ENCODE peak calls at places on chromosomes 16 and 17, in nine cellular contexts. K, Q, O, Z, G, L, E, Y and C are unnamed samples.

GRCh38 chr17:55830699-55831098 is 79.8 kb downstream of the PCTP start:
- DNase-seq in K (no peak), Q (no peak), O (no peak), Z (no peak), G (no peak), L (no peak), E (no peak), Y (no peak), C (no peak)

GRCh38 chr17:283911-284675 is 68.5 kb downstream of the RPH3AL start:
- DNase-seq in K (no peak), Q (no peak), O (no peak), Z (no peak), G (no peak), L (no peak), E (no peak), Y (no peak), C (no peak)

GRCh38 chr16:68345351-68345810 is 34.6 kb downstream of the PRMT7 start:
- DNase-seq in K (no peak), Q (no peak), O (no peak), Z (no peak), G (no peak), L (no peak), E (no peak), Y (no peak), C (no peak)

GRCh38 chr17:50187741-50188520 is 13.5 kb downstream of the COL1A1 start:
- DNase-seq in K (no peak), Q (peak; percentile 90), O (no peak), Z (no peak), G (no peak), L (no peak), E (no peak), Y (no peak), C (peak; percentile 67)

GRCh38 chr16:70577256-70577698 is 53.7 kb downstream of the SF3B3 start:
- DNase-seq in K (no peak), Q (peak; percentile 80), O (no peak), Z (no peak), G (peak; percentile 46), L (no peak), E (no peak), Y (no peak), C (peak; percentile 94)

GRCh38 chr16:86330906-86331305 is 179.4 kb upstream of the FOXF1 start:
- DNase-seq in K (no peak), Q (no peak), O (no peak), Z (no peak), G (no peak), L (no peak), E (no peak), Y (no peak), C (no peak)

GRCh38 chr16:3456374-3456773 is 12.9 kb downstream of the NAA60 start:
- DNase-seq in K (no peak), Q (peak; percentile 64), O (no peak), Z (no peak), G (peak; percentile 49), L (no peak), E (no peak), Y (no peak), C (peak; percentile 46)

GRCh38 chr17:73429440-73430164 is 117.8 kb upstream of the CDC42EP4 start:
- DNase-seq in K (peak; percentile 79), Q (peak; percentile 63), O (peak; percentile 88), Z (peak; percentile 91), G (peak; percentile 58), L (peak; percentile 83), E (peak; percentile 92), Y (peak; percentile 97), C (peak; percentile 90)

GRCh38 chr16:27228621-27229501 is 25.5 kb downstream of the KDM8 start:
- DNase-seq in K (no peak), Q (no peak), O (no peak), Z (no peak), G (no peak), L (no peak), E (no peak), Y (no peak), C (no peak)

GRCh38 chr16:11783319-11784047 is 13.6 kb downstream of the ZC3H7A start:
- DNase-seq in K (peak; percentile 53), Q (peak; percentile 76), O (no peak), Z (no peak), G (peak; percentile 88), L (peak; percentile 39), E (no peak), Y (no peak), C (no peak)

GRCh38 chr16:77834600-77834963 is 46.2 kb downstream of the VAT1L start:
- DNase-seq in K (no peak), Q (peak; percentile 91), O (no peak), Z (no peak), G (no peak), L (no peak), E (peak; percentile 16), Y (no peak), C (peak; percentile 8)

GRCh38 chr16:10065014-10065413 is 117.2 kb downstream of the GRIN2A start:
- DNase-seq in K (no peak), Q (no peak), O (no peak), Z (no peak), G (no peak), L (no peak), E (no peak), Y (no peak), C (no peak)

GRCh38 chr16:19338335-19338734 is 52.8 kb downstream of the CLEC19A start:
- DNase-seq in K (no peak), Q (no peak), O (no peak), Z (no peak), G (no peak), L (no peak), E (no peak), Y (no peak), C (no peak)

GRCh38 chr16:57042157-57043111 is 49.9 kb upstream of the CPNE2 start:
- DNase-seq in K (peak; percentile 34), Q (no peak), O (no peak), Z (no peak), G (no peak), L (peak; percentile 76), E (no peak), Y (no peak), C (no peak)

GRCh38 chr17:38693700-38694329 is 11.3 kb upstream of the MLLT6 start:
- DNase-seq in K (no peak), Q (peak; percentile 80), O (no peak), Z (peak; percentile 78), G (no peak), L (no peak), E (no peak), Y (no peak), C (peak; percentile 65)

GRCh38 chr16:84930298-84931106 is 80.8 kb downstream of the ZDHHC7 start:
- DNase-seq in K (no peak), Q (no peak), O (no peak), Z (no peak), G (no peak), L (no peak), E (no peak), Y (no peak), C (no peak)

DNA sequence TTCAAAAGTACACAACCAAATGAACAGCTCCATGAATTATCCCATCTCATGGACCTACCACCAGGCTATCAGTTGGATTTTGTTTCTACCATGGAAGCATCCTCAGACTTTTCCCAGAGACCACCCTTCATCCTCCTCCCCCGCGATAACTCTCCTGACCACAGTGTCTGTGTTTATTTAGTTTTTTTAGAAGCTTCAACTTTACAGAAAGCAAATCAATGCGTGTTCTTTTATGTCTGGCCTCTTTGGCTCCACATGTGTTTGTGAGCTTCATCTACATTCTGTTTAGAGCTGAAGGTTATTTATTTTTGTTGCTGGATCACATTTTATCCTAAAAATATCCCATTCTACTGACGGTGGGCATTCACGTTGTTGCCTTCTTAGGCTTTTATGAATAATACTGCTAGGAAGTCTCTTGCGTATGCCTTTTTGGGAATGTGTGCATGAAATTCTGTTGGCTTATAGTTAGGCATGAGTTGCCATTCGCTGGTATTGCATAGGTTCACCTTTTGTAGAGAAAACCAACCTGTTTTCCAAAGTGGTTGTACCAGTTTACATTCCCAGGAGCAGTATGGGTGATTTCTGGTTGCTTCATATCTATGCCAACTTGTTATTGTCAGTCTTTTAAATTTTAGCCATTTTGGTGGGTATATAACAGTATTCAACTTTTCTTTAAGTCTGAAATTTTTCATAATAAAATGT is 83.0 kb downstream of the CMIP start:
- DNase-seq in K (no peak), Q (no peak), O (no peak), Z (no peak), G (no peak), L (no peak), E (no peak), Y (no peak), C (no peak)
- TF ChIP-seq CTCF in K (no peak), Q (no peak), O (no peak), Z (no peak), G (no peak), L (no peak), E (no peak), Y (no peak), C (no peak)

GRCh38 chr17:63996430-63997182 is 1.5 kb upstream of the PRR29 start:
- DNase-seq in K (no peak), Q (no peak), O (no peak), Z (no peak), G (no peak), L (no peak), E (no peak), Y (no peak), C (no peak)

GRCh38 chr17:63998721-63999679 is 849 bp downstream of the PRR29 start:
- DNase-seq in K (peak; percentile 27), Q (no peak), O (no peak), Z (no peak), G (no peak), L (no peak), E (peak; percentile 63), Y (no peak), C (no peak)

GRCh38 chr17:63999680-64000531 is 1.8 kb downstream of the PRR29 start:
- DNase-seq in K (no peak), Q (no peak), O (no peak), Z (no peak), G (no peak), L (no peak), E (no peak), Y (no peak), C (no peak)

GRCh38 chr17:63997341-63998048 is 656 bp upstream of the PRR29 start:
- DNase-seq in K (no peak), Q (no peak), O (no peak), Z (no peak), G (peak; percentile 47), L (no peak), E (peak; percentile 53), Y (no peak), C (no peak)

GRCh38 chr17:63998050-63998720 is at the start of gene PRR29:
- DNase-seq in K (peak; percentile 70), Q (peak; percentile 36), O (peak; percentile 70), Z (peak; percentile 66), G (peak; percentile 71), L (peak; percentile 74), E (peak; percentile 92), Y (peak; percentile 87), C (no peak)
- TF ChIP-seq CTCF in K (no peak), Q (no peak), O (no peak), Z (no peak), G (no peak), L (no peak), E (no peak), Y (no peak), C (no peak)

GRCh38 chr17:44921122-44921882 is 6.0 kb upstream of the GFAP start:
- DNase-seq in K (peak; percentile 1), Q (no peak), O (no peak), Z (no peak), G (no peak), L (no peak), E (peak; percentile 74), Y (no peak), C (peak; percentile 77)
- TF ChIP-seq CTCF in K (no peak), Q (peak; percentile 29), O (no peak), Z (no peak), G (no peak), L (no peak), E (peak; percentile 43), Y (no peak), C (no peak)

GRCh38 chr17:28675485-28675884 is 13.5 kb downstream of the SUPT6H start:
- DNase-seq in K (no peak), Q (peak; percentile 25), O (no peak), Z (no peak), G (no peak), L (no peak), E (no peak), Y (no peak), C (peak; percentile 16)

GRCh38 chr17:28675980-28676379 is 14.0 kb downstream of the SUPT6H start:
- DNase-seq in K (no peak), Q (no peak), O (no peak), Z (peak; percentile 33), G (no peak), L (no peak), E (peak; percentile 33), Y (no peak), C (no peak)
- TF ChIP-seq CTCF in K (no peak), Q (no peak), O (peak; percentile 47), Z (no peak), G (no peak), L (peak; percentile 22), E (peak; percentile 53), Y (no peak), C (no peak)